ENCODE peak calls at places on chromosomes 2 and 18, in eight cellular contexts. C, A, S, H, L, N, X and R are unnamed samples.

GRCh38 chr2:18662689-18663088 is 73.3 kb upstream of the NT5C1B start:
- DNase-seq in X (no peak), A (no peak), C (no peak), L (no peak), S (no peak), H (no peak), N (no peak), R (no peak)

GRCh38 chr2:168244318-168244717 is 3.1 kb downstream of the STK39 start:
- DNase-seq in A (no peak), X (no peak), C (no peak), S (no peak), H (no peak), N (no peak), L (no peak), R (no peak)

GRCh38 chr2:50957880-50958279 is 74.1 kb downstream of the NRXN1 start:
- DNase-seq in N (no peak), S (no peak), X (no peak), A (no peak), L (no peak), H (no peak), C (no peak), R (no peak)

GRCh38 chr2:71884303-71885042 is 263.2 kb downstream of the CYP26B1 start:
- DNase-seq in H (no peak), C (no peak), X (no peak), N (no peak), L (no peak), S (peak; percentile 3), A (no peak), R (no peak)

GRCh38 chr2:74481961-74482800 is 617 bp downstream of the CCDC142 start:
- DNase-seq in H (peak; percentile 88), A (peak; percentile 55), L (no peak), N (peak; percentile 27), X (no peak), S (peak; percentile 61), C (peak; percentile 74), R (peak; percentile 28)

GRCh38 chr2:215619022-215619958 is 183.4 kb upstream of the FN1 start:
- DNase-seq in L (no peak), X (peak; percentile 65), S (peak; percentile 82), A (peak; percentile 73), C (peak; percentile 66), N (no peak), H (no peak), R (peak; percentile 27)

GRCh38 chr2:32647180-32647651 is 19.4 kb downstream of the TTC27 start:
- DNase-seq in X (no peak), L (no peak), H (no peak), S (no peak), C (no peak), A (no peak), N (no peak), R (no peak)

GRCh38 chr2:33494877-33495641 is 18.6 kb downstream of the RASGRP3 start:
- DNase-seq in A (no peak), H (no peak), C (no peak), S (no peak), N (no peak), X (no peak), L (no peak), R (no peak)

GRCh38 chr2:69184224-69184623 is 171.2 kb downstream of the ANTXR1 start:
- DNase-seq in N (no peak), H (no peak), S (no peak), C (no peak), X (no peak), L (no peak), A (no peak), R (no peak)

GRCh38 chr2:231931481-231931915 is 5.3 kb upstream of the NPPC start:
- DNase-seq in C (no peak), H (no peak), X (no peak), S (no peak), A (no peak), L (no peak), N (no peak), R (no peak)

GRCh38 chr2:21422050-21422449 is 298.3 kb downstream of the TDRD15 start:
- DNase-seq in H (no peak), L (peak; percentile 56), X (no peak), C (peak; percentile 66), S (peak; percentile 95), N (no peak), A (peak; percentile 32), R (peak; percentile 84)

GRCh38 chr18:6811816-6812215 is 82.3 kb downstream of the ARHGAP28 start:
- DNase-seq in A (no peak), C (no peak), S (no peak), N (no peak), X (no peak), H (no peak), L (no peak), R (no peak)

GRCh38 chr18:57959278-57959677 is 84.7 kb upstream of the NEDD4L start:
- DNase-seq in N (no peak), X (peak; percentile 72), C (peak; percentile 57), L (peak; percentile 57), S (peak; percentile 77), H (no peak), A (no peak), R (peak; percentile 31)

GRCh38 chr2:67776276-67776675 is 286.5 kb downstream of the C1D start:
- DNase-seq in N (no peak), S (no peak), L (no peak), X (no peak), A (no peak), C (no peak), H (no peak), R (no peak)

GRCh38 chr2:10538224-10538894 is 90.2 kb upstream of the ODC1 start:
- DNase-seq in N (no peak), X (peak; percentile 63), L (no peak), S (no peak), C (no peak), A (no peak), H (no peak), R (no peak)

GRCh38 chr2:240163056-240163714 is 22.7 kb upstream of the OTOS start:
- DNase-seq in N (no peak), C (no peak), H (no peak), A (no peak), S (no peak), L (peak; percentile 34), X (no peak), R (no peak)
- H3K27me3 ChIP-seq in N (no peaks in the 10 kb centered on the region), C (no peaks in the 10 kb centered on the region), H (no peaks in the 10 kb centered on the region), A (peaks cover 32% of the 10 kb centered on the region), S (no peaks in the 10 kb centered on the region), L (peaks cover 11% of the 10 kb centered on the region), X (no peaks in the 10 kb centered on the region), R (peaks cover 21% of the 10 kb centered on the region)

DNA sequence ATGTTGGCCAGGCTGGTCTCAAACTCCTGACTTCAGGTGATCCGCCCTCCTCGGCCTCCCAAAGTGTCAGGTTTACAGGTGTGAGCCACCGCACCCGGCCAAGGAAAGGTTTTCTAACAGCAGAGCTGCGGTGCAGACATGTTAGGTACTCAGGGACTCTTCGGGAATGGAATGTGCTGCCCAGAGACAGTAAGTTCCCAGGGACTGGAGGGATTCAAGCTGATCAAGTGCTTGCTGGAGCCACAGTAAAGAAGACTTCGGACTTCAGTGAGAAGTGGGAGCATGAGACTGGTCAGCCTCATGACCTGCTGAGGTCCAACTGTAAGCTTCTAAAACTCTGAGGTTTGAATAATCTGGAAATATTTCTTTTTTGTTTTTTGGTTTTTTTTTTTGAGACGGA is 7.8 kb upstream of the DES start:
- DNase-seq in H (no peak), C (no peak), A (no peak), N (no peak), X (no peak), L (no peak), S (peak; percentile 41), R (no peak)
- H3K4me1 ChIP-seq in H (no peaks in the 10 kb centered on the region), C (no peaks in the 10 kb centered on the region), A (peaks cover 10% of the 10 kb centered on the region), N (no peaks in the 10 kb centered on the region), X (peaks cover 7% of the 10 kb centered on the region), L (no peaks in the 10 kb centered on the region), S (no peaks in the 10 kb centered on the region), R (no peaks in the 10 kb centered on the region)

GRCh38 chr2:160408205-160408561 is 85.4 kb downstream of the RBMS1 start:
- DNase-seq in N (no peak), C (no peak), S (no peak), A (no peak), H (no peak), X (no peak), L (no peak), R (no peak)

GRCh38 chr2:160407393-160408204 is 86.0 kb downstream of the RBMS1 start:
- DNase-seq in C (peak; percentile 86), N (peak; percentile 56), L (peak; percentile 80), X (no peak), S (peak; percentile 84), A (peak; percentile 18), H (peak; percentile 76), R (peak; percentile 51)

GRCh38 chr2:160405077-160405865 is 88.3 kb downstream of the RBMS1 start:
- DNase-seq in L (no peak), C (peak; percentile 88), A (no peak), N (no peak), X (no peak), S (peak; percentile 78), H (no peak), R (no peak)

GRCh38 chr2:160408575-160409291 is 84.9 kb downstream of the RBMS1 start:
- DNase-seq in H (no peak), C (peak; percentile 60), X (no peak), N (no peak), A (no peak), S (peak; percentile 74), L (no peak), R (peak; percentile 34)

DNA sequence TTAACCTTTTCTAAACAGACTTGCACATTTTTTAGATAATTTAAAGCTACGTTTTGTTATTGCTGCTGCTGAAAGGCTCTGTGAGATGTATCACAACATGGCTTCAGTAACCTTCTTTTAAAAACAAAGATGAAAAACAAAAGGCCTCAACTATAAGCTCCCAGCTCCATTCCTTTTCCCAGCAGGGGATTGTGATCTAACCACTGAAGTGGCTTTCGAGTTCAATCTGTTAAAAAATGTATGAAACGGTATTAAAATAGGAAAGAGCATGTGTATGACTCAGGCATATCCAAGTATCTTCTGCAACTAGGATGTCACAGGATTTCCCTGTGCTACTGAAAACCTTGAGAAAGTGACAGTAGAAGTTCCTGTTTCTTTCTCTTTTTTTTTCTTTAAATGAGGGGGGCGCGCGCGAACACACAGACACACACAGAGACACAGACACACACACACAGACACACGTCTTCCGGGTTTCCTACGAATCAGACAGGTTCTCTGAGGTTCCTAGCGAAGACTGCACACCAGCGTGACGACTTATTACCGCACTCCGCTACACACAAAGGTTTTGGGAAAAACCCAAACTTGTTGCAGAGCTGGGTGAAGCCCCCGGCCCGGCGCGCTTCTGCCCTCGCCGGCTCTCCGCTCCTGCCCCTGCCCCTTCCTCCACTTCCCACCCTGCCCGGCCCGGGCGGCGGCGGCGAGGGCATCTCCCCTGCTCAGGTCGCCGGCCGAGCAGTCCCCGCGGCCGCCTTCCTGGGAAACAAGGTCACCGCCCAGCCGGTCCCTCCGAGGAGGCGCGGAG is 86.8 kb downstream of the RBMS1 start:
- DNase-seq in C (peak; percentile 73), N (peak; percentile 74), H (no peak), A (no peak), L (peak; percentile 76), X (peak; percentile 24), S (peak; percentile 80), R (peak; percentile 26)
- H3K27me3 ChIP-seq in C (peaks cover 7% of the 10 kb centered on the region), N (no peaks in the 10 kb centered on the region), H (no peaks in the 10 kb centered on the region), A (peaks cover 15% of the 10 kb centered on the region), L (no peaks in the 10 kb centered on the region), X (no peaks in the 10 kb centered on the region), S (no peaks in the 10 kb centered on the region), R (no peaks in the 10 kb centered on the region)

DNA sequence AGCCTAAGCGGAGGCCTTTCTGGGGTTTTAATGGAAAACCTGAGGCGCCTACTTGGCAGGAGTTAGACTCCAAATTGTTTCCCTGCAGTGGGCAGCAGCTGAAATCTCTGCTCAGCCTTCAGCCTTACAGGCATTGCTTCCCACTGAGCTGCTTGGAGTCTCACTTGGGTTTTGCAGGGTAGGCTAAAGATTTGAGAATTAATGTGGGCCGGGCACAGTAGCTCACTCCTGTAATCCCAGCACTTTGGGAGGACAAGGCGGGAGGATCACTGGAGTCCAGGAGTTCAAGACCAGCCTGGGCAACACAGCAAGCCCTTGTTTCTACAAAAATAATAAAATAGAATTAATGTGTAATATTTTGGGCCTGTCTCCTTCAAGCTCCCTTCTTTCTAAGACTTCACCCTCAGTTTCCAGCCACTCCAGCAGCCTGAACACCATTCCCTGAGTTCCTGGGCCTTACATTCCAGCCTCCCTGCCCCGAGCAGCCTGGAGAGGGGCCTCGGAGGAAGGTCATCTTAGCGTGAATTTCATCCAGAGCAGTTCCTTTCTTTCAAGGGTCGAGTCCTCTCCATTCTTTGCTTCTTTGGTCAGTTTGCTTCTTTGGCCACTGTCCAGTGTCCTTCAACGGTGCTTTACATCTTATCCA is 9.1 kb upstream of the RAB17 start:
- DNase-seq in H (no peak), X (no peak), L (no peak), C (no peak), S (no peak), N (no peak), A (no peak), R (no peak)
- H3K4me1 ChIP-seq in H (peaks cover 9% of the 10 kb centered on the region), X (peaks cover 3% of the 10 kb centered on the region), L (peaks cover 35% of the 10 kb centered on the region), C (peaks cover 33% of the 10 kb centered on the region), S (peaks cover 33% of the 10 kb centered on the region), N (peaks cover 18% of the 10 kb centered on the region), A (no peaks in the 10 kb centered on the region), R (no peaks in the 10 kb centered on the region)